ENCODE peak calls at places on chromosome 12, in eight cellular contexts. C, K, G, I, T, Q, S and Z are unnamed samples.

GRCh38 chr12:24557738-24558137 is 391.2 kb downstream of the BCAT1 start:
- DNase-seq in I (no peak), T (no peak), C (no peak), S (no peak), Q (no peak), G (no peak), K (no peak), Z (no peak)

GRCh38 chr12:43869184-43869583 is 33.3 kb downstream of the TMEM117 start:
- DNase-seq in S (no peak), I (no peak), T (no peak), K (no peak), G (no peak), Q (no peak), C (no peak), Z (no peak)

GRCh38 chr12:25328082-25328712 is 77.5 kb upstream of the KRAS start:
- DNase-seq in G (no peak), S (no peak), I (peak), K (no peak), T (peak), C (no peak), Q (peak), Z (peak)

GRCh38 chr12:30902001-30902400 is 24.5 kb upstream of the TSPAN11 start:
- DNase-seq in C (no peak), Q (peak), T (no peak), K (no peak), I (peak), G (no peak), S (no peak), Z (no peak)

GRCh38 chr12:100346660-100347059 is 10.2 kb upstream of the SLC17A8 start:
- DNase-seq in I (peak), Q (peak), G (no peak), T (no peak), C (no peak), S (no peak), K (no peak), Z (peak)

GRCh38 chr12:112185093-112185923 is 59.9 kb downstream of the TRAFD1 start:
- DNase-seq in S (no peak), Q (no peak), K (no peak), T (no peak), I (no peak), G (no peak), C (no peak), Z (no peak)

GRCh38 chr12:96401061-96401871 is 1.0 kb upstream of the CDK17 start:
- DNase-seq in K (no peak), T (peak), C (peak), S (peak), G (peak), Q (peak), I (peak), Z (peak)

GRCh38 chr12:104669851-104670337 is 213.1 kb downstream of the CHST11 start:
- DNase-seq in T (peak), C (peak), G (peak), K (no peak), I (no peak), S (no peak), Q (peak), Z (no peak)

GRCh38 chr12:121794532-121795028 is 1.1 kb upstream of the RHOF start:
- DNase-seq in C (no peak), S (no peak), G (no peak), T (no peak), Q (no peak), I (no peak), K (no peak), Z (no peak)

GRCh38 chr12:108151505-108152178 is 22.6 kb downstream of the WSCD2 start:
- DNase-seq in G (no peak), I (no peak), C (no peak), T (no peak), S (no peak), Q (no peak), K (no peak), Z (no peak)

GRCh38 chr12:102343361-102344121 is 136.8 kb downstream of the IGF1 start:
- DNase-seq in C (no peak), T (no peak), I (peak), K (no peak), S (no peak), G (no peak), Q (peak), Z (peak)

GRCh38 chr12:40745386-40745785 is 53.1 kb downstream of the CNTN1 start:
- DNase-seq in Q (no peak), I (peak), G (peak), S (no peak), T (no peak), C (no peak), K (no peak), Z (no peak)
- TF ChIP-seq CTCF in Q (no peak), I (peak), G (peak), S (no peak), T (no peak), C (peak), K (no peak), Z (no peak)

GRCh38 chr12:113364698-113365097 is 6.3 kb downstream of the PLBD2 start:
- DNase-seq in T (no peak), K (no peak), G (no peak), C (no peak), I (no peak), Q (no peak), S (no peak), Z (no peak)

GRCh38 chr12:113361574-113362370 is 3.4 kb downstream of the PLBD2 start:
- DNase-seq in I (no peak), K (no peak), S (no peak), C (no peak), Q (no peak), T (no peak), G (no peak), Z (no peak)

GRCh38 chr12:113359133-113359938 is 949 bp downstream of the PLBD2 start:
- DNase-seq in T (no peak), G (no peak), K (no peak), Q (peak), C (no peak), I (no peak), S (no peak), Z (peak)

GRCh38 chr12:113358381-113359132 is at the start of gene PLBD2:
- DNase-seq in Q (peak), K (no peak), S (peak), T (peak), G (peak), I (peak), C (peak), Z (peak)

GRCh38 chr12:113359939-113360748 is 1.8 kb downstream of the PLBD2 start:
- DNase-seq in G (no peak), S (no peak), I (no peak), Q (peak), T (no peak), C (peak), K (no peak), Z (no peak)
- H3K4me3 ChIP-seq in G (peak), S (peak), I (peak), Q (peak), T (no peak), C (no peak), K (peak), Z (peak)

GRCh38 chr12:2673966-2674810 is 120.6 kb upstream of the FKBP4 start:
- DNase-seq in I (no peak), T (no peak), Q (no peak), G (peak), S (no peak), K (no peak), C (peak), Z (no peak)
- TF ChIP-seq CTCF in I (peak), T (peak), Q (peak), G (peak), S (no peak), K (no peak), C (peak), Z (no peak)

DNA sequence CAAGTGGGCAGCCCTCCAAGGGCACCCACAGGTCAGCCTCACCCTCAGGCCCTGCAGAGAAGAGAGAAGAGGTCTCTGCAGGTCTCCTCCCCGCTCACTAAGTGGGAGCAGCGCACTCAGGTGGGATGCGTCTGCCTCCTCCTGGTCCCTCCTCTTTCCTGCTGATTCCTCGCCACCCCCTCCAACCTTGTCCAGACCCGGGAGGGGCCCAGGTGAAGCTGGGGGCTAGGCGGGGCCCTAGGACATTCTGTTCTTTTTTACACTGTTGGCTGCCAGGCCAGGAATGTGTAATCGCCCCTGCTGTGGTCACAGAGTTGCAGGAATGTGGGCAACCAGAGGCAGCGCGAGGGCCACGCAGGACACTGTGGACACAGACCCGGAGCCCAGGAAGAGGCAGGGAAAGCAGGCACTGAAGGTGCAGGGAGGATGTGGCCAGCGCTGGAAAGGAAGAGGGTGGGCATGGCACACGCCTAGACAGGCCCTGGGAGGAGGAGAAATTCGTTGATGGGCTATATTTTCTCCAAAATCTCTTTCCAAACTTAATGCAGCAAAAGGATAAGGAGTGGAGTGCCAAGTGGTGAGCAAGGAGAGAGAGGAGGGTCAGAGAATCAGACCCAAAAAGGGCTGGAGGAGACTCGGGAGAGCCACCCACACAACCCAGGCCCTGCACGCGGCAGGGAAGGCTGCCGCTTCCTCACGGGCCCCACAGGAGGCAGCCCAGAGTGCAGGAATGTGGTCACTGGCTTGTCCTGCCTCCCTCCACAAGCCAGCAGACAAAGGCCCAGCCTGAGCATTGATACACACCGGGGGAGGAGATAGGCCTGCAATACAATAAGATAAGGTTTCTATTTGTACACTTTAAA is 947 bp upstream of the SCNN1A start:
- DNase-seq in Q (peak), I (no peak), T (peak), S (no peak), K (no peak), C (peak), G (no peak), Z (peak)
- H3K4me3 ChIP-seq in Q (no peak), I (no peak), T (no peak), S (no peak), K (no peak), C (peak), G (no peak), Z (no peak)

DNA sequence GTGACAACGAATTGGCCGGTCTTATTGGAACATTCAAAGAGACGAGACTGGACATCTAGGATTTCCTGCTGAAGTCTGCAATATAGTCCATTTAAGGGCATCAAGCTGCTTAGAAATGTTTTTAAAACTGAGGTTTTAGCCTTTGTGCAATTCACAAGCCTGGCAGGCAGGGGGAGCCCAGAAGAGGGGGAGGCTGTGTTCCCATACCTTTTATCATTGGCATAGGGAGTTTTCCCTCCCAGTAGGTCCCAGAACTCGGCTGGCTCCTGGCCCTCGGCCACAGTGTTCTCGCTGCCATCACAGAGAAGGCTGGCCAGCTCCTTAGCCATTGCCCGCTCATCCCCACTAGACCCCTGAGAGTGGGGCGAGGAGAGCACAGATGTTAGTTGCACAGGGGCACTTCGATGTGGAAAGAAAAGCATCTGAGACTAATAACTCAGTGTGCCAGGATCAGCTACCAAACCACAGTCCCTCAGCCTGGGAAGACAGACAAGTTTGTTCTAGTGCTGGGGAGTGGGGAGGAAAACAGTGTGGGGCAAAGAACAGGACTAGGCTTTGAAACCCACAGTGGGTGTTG is 15.1 kb downstream of the AVIL start:
- DNase-seq in S (no peak), G (peak), K (no peak), I (peak), T (peak), Q (peak), C (peak), Z (peak)
- TF ChIP-seq CTCF in S (peak), G (peak), K (peak), I (peak), T (peak), Q (peak), C (peak), Z (peak)

GRCh38 chr12:116880213-116880816 is 926 bp downstream of the HRK start:
- DNase-seq in Q (no peak), T (peak), K (no peak), I (no peak), C (peak), G (no peak), S (no peak), Z (no peak)
- H3K4me3 ChIP-seq in Q (peak), T (no peak), K (peak), I (peak), C (peak), G (peak), S (no peak), Z (no peak)

DNA sequence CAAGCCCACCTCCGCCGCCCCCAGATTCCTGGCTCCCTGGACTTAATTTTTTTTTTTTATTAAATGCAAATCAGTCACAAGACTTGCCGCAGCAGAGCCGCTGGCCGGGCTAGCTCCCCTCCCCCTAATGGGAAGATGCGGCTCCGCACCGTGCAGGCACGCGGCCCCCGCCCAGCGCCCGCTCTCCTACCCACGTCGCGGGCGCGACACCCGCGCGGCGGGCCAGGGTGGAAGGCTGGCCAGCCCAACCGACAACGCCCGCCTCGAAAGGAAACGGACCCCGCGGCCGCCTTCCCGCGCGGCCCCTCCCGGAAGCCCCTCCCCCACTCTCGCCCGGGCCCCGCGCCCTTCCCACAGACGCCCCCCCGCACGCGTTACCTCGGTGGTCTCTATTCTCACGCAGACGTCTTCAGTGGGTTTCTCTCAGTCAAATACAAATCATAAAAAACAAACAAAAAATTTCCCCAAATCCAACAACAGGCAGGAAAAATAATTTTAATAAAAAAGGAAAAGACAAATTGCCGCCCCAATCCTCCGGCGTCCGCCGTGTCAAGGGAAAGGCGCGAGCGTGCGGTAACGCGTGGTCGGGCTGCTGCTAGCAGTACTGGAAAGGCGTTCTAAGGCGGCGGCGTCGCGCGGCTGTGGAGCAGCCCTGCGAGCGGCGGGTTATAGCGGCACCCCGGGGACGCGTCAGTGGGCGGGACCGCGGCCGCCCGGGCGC is at the start of gene SLC38A2:
- DNase-seq in G (peak), T (peak), C (peak), S (no peak), Q (peak), K (no peak), I (peak), Z (peak)
- TF ChIP-seq CTCF in G (no peak), T (no peak), C (no peak), S (no peak), Q (no peak), K (no peak), I (no peak), Z (no peak)

DNA sequence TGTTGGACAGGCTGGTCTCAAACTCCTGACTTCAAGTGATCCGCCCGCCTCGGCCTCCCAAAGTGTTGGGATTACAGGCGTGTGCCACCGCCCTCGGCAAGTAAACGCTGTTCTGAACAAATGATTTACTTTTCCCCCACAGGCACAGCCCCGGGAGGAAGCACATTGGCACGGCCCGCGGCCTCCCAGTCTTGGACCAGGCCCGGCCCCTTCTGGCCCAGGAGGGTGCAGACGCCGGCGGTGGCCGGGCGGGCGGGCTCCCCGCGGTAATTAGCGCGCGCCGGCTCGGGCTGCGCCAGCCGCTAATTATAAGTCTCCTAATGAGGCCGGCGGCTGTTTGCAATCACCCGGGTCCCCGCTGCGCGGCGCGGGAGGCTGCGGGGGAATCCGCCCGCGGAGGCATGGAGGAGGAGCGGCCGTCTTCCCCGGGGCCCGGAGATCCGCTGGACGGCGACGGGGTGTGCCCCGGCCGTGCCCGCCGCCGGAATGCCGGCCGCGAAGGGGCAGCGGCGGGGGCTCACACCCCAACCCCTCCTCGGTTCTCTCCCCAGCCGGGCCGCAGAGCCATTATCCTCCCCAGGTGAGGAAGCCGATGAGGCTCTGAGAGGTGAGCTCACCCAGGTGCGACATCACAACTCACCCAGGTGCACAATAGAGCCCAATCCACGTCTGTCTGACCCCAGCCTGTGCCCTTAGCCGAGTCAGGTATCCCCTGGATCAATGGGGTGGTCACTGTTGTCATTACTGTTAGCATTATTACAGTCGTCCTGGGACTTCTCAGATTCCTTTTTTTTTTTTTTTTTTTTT is 3.3 kb upstream of the POP5 start:
- DNase-seq in T (no peak), C (peak), Q (no peak), I (peak), S (no peak), K (no peak), G (peak), Z (no peak)
- H3K4me3 ChIP-seq in T (peak), C (no peak), Q (peak), I (peak), S (peak), K (peak), G (peak), Z (peak)

DNA sequence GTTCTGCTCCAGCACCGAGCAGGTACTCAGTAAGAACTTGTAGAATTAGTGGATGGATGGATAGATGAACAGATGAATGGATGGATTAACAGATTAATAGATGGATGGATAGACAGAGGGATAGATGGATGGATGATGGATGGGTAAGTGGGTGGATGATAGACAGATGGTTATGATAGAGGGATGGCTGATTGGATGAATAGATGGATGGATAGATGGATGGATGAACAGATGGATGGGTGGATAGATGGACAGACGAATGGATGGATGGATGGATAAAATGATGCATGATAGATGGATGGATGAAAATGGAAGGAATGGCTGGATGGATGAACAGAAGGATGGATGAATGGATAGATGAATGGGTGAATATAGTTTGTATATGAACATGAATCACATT is 8.0 kb upstream of the MAP1LC3B2 start:
- DNase-seq in Q (no peak), G (no peak), S (no peak), C (no peak), I (no peak), K (no peak), T (no peak), Z (no peak)
- TF ChIP-seq CTCF in Q (no peak), G (no peak), S (no peak), C (no peak), I (no peak), K (no peak), T (no peak), Z (no peak)